ENCODE peak calls at places on chromosomes 2 and 18, in five cellular contexts. J is NCI-H1694, P is HTR-8/SVneo, Q is EL, X is Caco-2. G is an unnamed sample.

GRCh38 chr2:59590802-59591201 is 962.7 kb downstream of the BCL11A start:
- DNase-seq in J (no peak), P (no peak), Q (no peak), X (no peak), G (no peak)

GRCh38 chr2:164706522-164706921 is 85.2 kb upstream of the GRB14 start:
- DNase-seq in J (no peak), P (peak; percentile 14), Q (peak; percentile 83), X (no peak), G (peak; percentile 34)

GRCh38 chr2:11955314-11955713 is 208.9 kb downstream of the LPIN1 start:
- DNase-seq in J (peak; percentile 44), P (no peak), Q (peak; percentile 8), X (no peak), G (no peak)

GRCh38 chr2:201821080-201821479 is 14.7 kb downstream of the CDK15 start:
- DNase-seq in J (no peak), P (no peak), Q (no peak), X (no peak), G (no peak)

GRCh38 chr2:56410140-56410539 is 226.3 kb downstream of the CCDC85A start:
- DNase-seq in J (no peak), P (no peak), Q (peak; percentile 20), X (no peak), G (no peak)

GRCh38 chr2:224278531-224278930 is 123.4 kb downstream of the FAM124B start:
- DNase-seq in J (no peak), P (no peak), Q (peak; percentile 35), X (no peak), G (no peak)

GRCh38 chr2:170823800-170824153 is 7.1 kb downstream of the GAD1 start:
- DNase-seq in J (no peak), P (no peak), Q (no peak), X (no peak), G (no peak)

GRCh38 chr2:26245810-26246209 is 1.1 kb downstream of the HADHB start:
- DNase-seq in J (no peak), P (no peak), Q (peak; percentile 32), X (no peak), G (no peak)

GRCh38 chr2:214410918-214411554 is at the start of gene VWC2L:
- DNase-seq in J (peak; percentile 76), P (peak; percentile 52), Q (peak; percentile 80), X (peak; percentile 75), G (peak; percentile 1)

GRCh38 chr18:10230072-10230471 is 224.4 kb upstream of the APCDD1 start:
- DNase-seq in J (no peak), P (peak; percentile 62), Q (peak; percentile 97), X (no peak), G (no peak)

GRCh38 chr2:191383486-191383885 is 138.3 kb downstream of the MYO1B start:
- DNase-seq in J (no peak), P (no peak), Q (no peak), X (no peak), G (no peak)

GRCh38 chr2:50295596-50295995 is 736.3 kb downstream of the NRXN1 start:
- DNase-seq in J (no peak), P (no peak), Q (no peak), X (no peak), G (no peak)

GRCh38 chr18:2994603-2995432 is 18.1 kb downstream of the LPIN2 start:
- DNase-seq in J (no peak), P (no peak), Q (no peak), X (peak; percentile 47), G (no peak)

GRCh38 chr18:55861266-55861665 is 273.3 kb upstream of the TCF4 start:
- DNase-seq in J (peak; percentile 19), P (no peak), Q (peak; percentile 50), X (no peak), G (no peak)

GRCh38 chr2:227351639-227352038 is 26.6 kb downstream of the MFF start:
- DNase-seq in J (no peak), P (no peak), Q (no peak), X (no peak), G (no peak)

GRCh38 chr2:105294844-105295481 is 34.6 kb downstream of the TGFBRAP1 start:
- DNase-seq in J (no peak), P (peak; percentile 71), Q (peak; percentile 64), X (peak; percentile 63), G (peak; percentile 58)

GRCh38 chr2:182167882-182168281 is 182.2 kb downstream of the PPP1R1C start:
- DNase-seq in J (no peak), P (no peak), Q (no peak), X (no peak), G (no peak)

GRCh38 chr18:4016391-4017049 is 438.6 kb downstream of the DLGAP1 start:
- DNase-seq in J (no peak), P (no peak), Q (no peak), X (no peak), G (no peak)

GRCh38 chr2:55163258-55163657 is 68.8 kb downstream of the CLHC1 start:
- DNase-seq in J (no peak), P (no peak), Q (peak; percentile 81), X (no peak), G (no peak)

GRCh38 chr18:8507881-8508280 is 101.4 kb upstream of the RAB12 start:
- DNase-seq in J (no peak), P (no peak), Q (no peak), X (no peak), G (no peak)

GRCh38 chr2:10078704-10079191 is 1.5 kb downstream of the CYS1 start:
- DNase-seq in J (no peak), P (no peak), Q (no peak), X (no peak), G (no peak)

GRCh38 chr2:227759411-227760113 is 13.9 kb downstream of the SCYGR8 start:
- DNase-seq in J (no peak), P (no peak), Q (no peak), X (peak; percentile 60), G (no peak)

GRCh38 chr2:196696423-196697073 is 57.0 kb downstream of the CCDC150 start:
- DNase-seq in J (no peak), P (peak; percentile 22), Q (peak; percentile 67), X (no peak), G (peak; percentile 70)

GRCh38 chr2:151632993-151633592 is 101.2 kb downstream of the NEB start:
- DNase-seq in J (peak; percentile 51), P (peak; percentile 7), Q (no peak), X (no peak), G (no peak)

GRCh38 chr2:102180687-102180999 is 6.2 kb upstream of the IL1RL2 start:
- DNase-seq in J (no peak), P (no peak), Q (no peak), X (no peak), G (no peak)

GRCh38 chr18:67525328-67526110 is 9.0 kb upstream of the DSEL start:
- DNase-seq in J (no peak), P (peak; percentile 49), Q (peak; percentile 98), X (no peak), G (peak; percentile 61)

GRCh38 chr2:121837596-121837995 is 82.1 kb downstream of the TSN start:
- DNase-seq in J (no peak), P (no peak), Q (no peak), X (no peak), G (no peak)

GRCh38 chr2:102147935-102148334 is 5.4 kb downstream of the IL1R1 start:
- DNase-seq in J (no peak), P (no peak), Q (no peak), X (no peak), G (no peak)

GRCh38 chr2:140502951-140503630 is 1627.7 kb downstream of the LRP1B start:
- DNase-seq in J (no peak), P (no peak), Q (no peak), X (no peak), G (no peak)

GRCh38 chr2:209772316-209772715 is 684 bp downstream of the UNC80 start:
- DNase-seq in J (peak; percentile 50), P (no peak), Q (no peak), X (no peak), G (no peak)

GRCh38 chr18:26746284-26747130 is 119.0 kb downstream of the AQP4 start:
- DNase-seq in J (no peak), P (no peak), Q (peak; percentile 49), X (no peak), G (peak; percentile 58)

GRCh38 chr2:105076121-105076520 is 38.3 kb downstream of the MRPS9 start:
- DNase-seq in J (no peak), P (no peak), Q (no peak), X (no peak), G (no peak)

GRCh38 chr2:226869371-226869770 is 33.5 kb downstream of the RHBDD1 start:
- DNase-seq in J (no peak), P (no peak), Q (no peak), X (no peak), G (no peak)

GRCh38 chr2:196291873-196292800 is 120.8 kb upstream of the STK17B start:
- DNase-seq in J (no peak), P (no peak), Q (no peak), X (no peak), G (no peak)

GRCh38 chr2:16061406-16062217 is 121.3 kb downstream of the MYCN start:
- DNase-seq in J (no peak), P (no peak), Q (no peak), X (no peak), G (no peak)

GRCh38 chr2:172198908-172199307 is 96.2 kb upstream of the DLX2 start:
- DNase-seq in J (no peak), P (no peak), Q (no peak), X (no peak), G (no peak)